ENCODE peak calls at places on chromosomes 7 and 10, in nine cellular contexts. H is GM23248, S is PC-3, G is OCI-LY7, X is GM23338, C is neural progenitor cell, J is MM.1S, T is HCT116, P is SK-N-SH. U is an unnamed sample.

GRCh38 chr10:1420663-1421362 is 316.5 kb downstream of the ADARB2 start:
- DNase-seq in P (peak), T (peak), G (peak), X (peak), J (peak), S (peak), C (peak), H (peak), U (peak)

GRCh38 chr10:77333610-77334340 is 303.8 kb downstream of the KCNMA1 start:
- DNase-seq in X (no peak), J (no peak), H (peak), G (no peak), C (no peak), T (no peak), S (no peak), P (no peak), U (peak)

GRCh38 chr7:26165950-26166680 is 14.1 kb downstream of the NFE2L3 start:
- DNase-seq in G (no peak), S (no peak), J (no peak), X (no peak), H (no peak), P (no peak), T (no peak), C (no peak), U (no peak)

GRCh38 chr10:106615081-106615480 is 549.4 kb downstream of the SORCS1 start:
- DNase-seq in G (no peak), H (peak), P (no peak), T (no peak), X (peak), S (no peak), C (no peak), J (no peak), U (peak)

GRCh38 chr7:100694196-100694745 is at the start of gene GIGYF1:
- DNase-seq in T (no peak), H (peak), G (peak), C (peak), P (peak), S (peak), X (peak), J (peak), U (peak)

GRCh38 chr10:1376384-1376945 is 320.3 kb downstream of the WDR37 start:
- DNase-seq in H (no peak), J (no peak), X (no peak), S (no peak), P (peak), C (no peak), T (no peak), G (no peak), U (no peak)

GRCh38 chr7:2613926-2614613 is 17.7 kb upstream of the TTYH3 start:
- DNase-seq in S (no peak), C (no peak), X (no peak), T (no peak), P (peak), H (peak), G (peak), J (no peak), U (no peak)

GRCh38 chr10:118504044-118504944 is 91.2 kb downstream of the PRLHR start:
- DNase-seq in S (peak), G (no peak), H (peak), P (no peak), T (peak), J (no peak), C (peak), X (peak), U (peak)

GRCh38 chr10:133278577-133279265 is 2.1 kb upstream of the ADAM8 start:
- DNase-seq in J (peak), P (no peak), C (no peak), T (no peak), G (peak), H (no peak), X (no peak), S (peak), U (peak)

GRCh38 chr7:138776156-138776833 is 21.5 kb upstream of the TMEM213 start:
- DNase-seq in H (no peak), C (no peak), X (no peak), G (no peak), S (no peak), P (no peak), T (no peak), J (no peak), U (no peak)

GRCh38 chr10:69404786-69405185 is 11.9 kb downstream of the TACR2 start:
- DNase-seq in X (no peak), P (no peak), T (no peak), G (no peak), S (no peak), C (no peak), J (no peak), H (no peak), U (no peak)

GRCh38 chr10:7264313-7264741 is 146.5 kb downstream of the SFMBT2 start:
- DNase-seq in P (peak), C (peak), X (no peak), H (no peak), J (no peak), S (peak), G (no peak), T (no peak), U (peak)

GRCh38 chr10:46225597-46225996 is 61.2 kb upstream of the ANTXRL start:
- DNase-seq in X (no peak), P (no peak), S (no peak), T (no peak), G (no peak), H (no peak), C (no peak), J (no peak), U (no peak)

GRCh38 chr7:4212376-4212775 is 469.7 kb upstream of the FOXK1 start:
- DNase-seq in T (no peak), J (no peak), P (no peak), S (no peak), G (no peak), C (no peak), H (no peak), X (no peak), U (no peak)

GRCh38 chr7:45681596-45682357 is 107.6 kb downstream of the ADCY1 start:
- DNase-seq in P (no peak), C (no peak), G (no peak), H (no peak), X (no peak), J (no peak), S (no peak), T (no peak), U (no peak)

GRCh38 chr7:157827045-157827862 is 490.4 kb downstream of the DNAJB6 start:
- DNase-seq in H (no peak), S (no peak), P (no peak), X (no peak), C (no peak), G (no peak), T (no peak), J (no peak), U (no peak)

GRCh38 chr10:15169555-15170407 is 1.3 kb upstream of the NMT2 start:
- DNase-seq in X (no peak), H (no peak), J (no peak), G (peak), P (no peak), T (no peak), C (peak), S (no peak), U (no peak)

GRCh38 chr7:26663905-26664673 is 200.3 kb downstream of the SKAP2 start:
- DNase-seq in C (no peak), S (no peak), P (no peak), J (no peak), X (no peak), G (no peak), T (no peak), H (peak), U (no peak)

GRCh38 chr7:134293029-134293740 is 23.5 kb downstream of the SLC35B4 start:
- DNase-seq in J (peak), H (no peak), G (peak), S (no peak), P (no peak), C (no peak), X (no peak), T (no peak), U (peak)

GRCh38 chr10:103575416-103576075 is 82.0 kb downstream of the NEURL1 start:
- DNase-seq in H (no peak), C (no peak), S (peak), G (no peak), J (no peak), P (no peak), T (no peak), X (no peak), U (no peak)

GRCh38 chr7:140031364-140031763 is 31.4 kb downstream of the PARP12 start:
- DNase-seq in J (no peak), T (no peak), X (no peak), S (no peak), C (no peak), H (no peak), G (no peak), P (peak), U (no peak)

GRCh38 chr10:62726142-62726541 is 78.4 kb upstream of the ADO start:
- DNase-seq in X (no peak), T (no peak), H (no peak), P (no peak), G (no peak), J (no peak), C (no peak), S (peak), U (no peak)

GRCh38 chr7:154484406-154484805 is 432.2 kb downstream of the DPP6 start:
- DNase-seq in J (no peak), H (no peak), X (no peak), C (peak), S (no peak), T (no peak), P (peak), G (no peak), U (no peak)

GRCh38 chr7:96388166-96388565 is 66.3 kb upstream of the SLC25A13 start:
- DNase-seq in J (no peak), T (no peak), S (peak), C (no peak), P (no peak), X (no peak), H (peak), G (no peak), U (no peak)

GRCh38 chr10:96376483-96376882 is 17.7 kb upstream of the OPALIN start:
- DNase-seq in X (no peak), S (no peak), P (no peak), T (no peak), C (no peak), G (no peak), H (no peak), J (no peak), U (no peak)

GRCh38 chr10:45080321-45080720 is 79.6 kb downstream of the ZNF22 start:
- DNase-seq in P (no peak), G (no peak), J (no peak), S (no peak), X (no peak), T (no peak), C (no peak), H (no peak), U (no peak)

GRCh38 chr10:30027057-30028005 is 32.1 kb downstream of the JCAD start:
- DNase-seq in C (no peak), G (peak), T (peak), X (peak), P (no peak), J (peak), S (peak), H (no peak), U (no peak)

GRCh38 chr10:38102889-38103288 is 8.8 kb downstream of the ZNF37A start:
- DNase-seq in T (no peak), J (no peak), X (no peak), H (peak), S (no peak), C (no peak), P (no peak), G (peak), U (no peak)

GRCh38 chr7:39622609-39623311 is 612 bp upstream of the RALA start:
- DNase-seq in C (no peak), G (no peak), P (no peak), X (no peak), S (no peak), H (no peak), T (no peak), J (no peak), U (no peak)

GRCh38 chr7:45595809-45596664 is 21.9 kb downstream of the ADCY1 start:
- DNase-seq in H (no peak), C (no peak), P (no peak), J (no peak), S (no peak), X (no peak), T (no peak), G (no peak), U (no peak)

GRCh38 chr10:29586509-29586908 is 48.3 kb downstream of the SVIL start:
- DNase-seq in S (no peak), P (no peak), C (no peak), X (no peak), T (no peak), J (no peak), G (no peak), H (no peak), U (no peak)

GRCh38 chr10:35135861-35136260 is 9.2 kb downstream of the CREM start:
- DNase-seq in H (peak), T (no peak), C (no peak), J (no peak), G (peak), S (no peak), P (no peak), X (no peak), U (no peak)

GRCh38 chr10:37839243-37839642 is 18.2 kb downstream of the ZNF248 start:
- DNase-seq in C (no peak), H (no peak), T (no peak), J (no peak), X (no peak), S (no peak), P (no peak), G (no peak), U (no peak)

GRCh38 chr7:3589756-3590155 is 288.7 kb downstream of the SDK1 start:
- DNase-seq in T (no peak), G (no peak), J (no peak), H (no peak), S (no peak), C (no peak), P (no peak), X (no peak), U (no peak)

GRCh38 chr7:87413951-87414381 is 61.5 kb downstream of the ABCB4 start:
- DNase-seq in S (peak), T (no peak), J (no peak), H (peak), P (peak), G (no peak), X (no peak), C (peak), U (peak)

GRCh38 chr10:69375307-69376151 is 41.2 kb downstream of the TACR2 start:
- DNase-seq in G (no peak), C (peak), X (peak), S (no peak), H (peak), J (no peak), P (no peak), T (no peak), U (no peak)

GRCh38 chr7:25391295-25391861 is 163.1 kb upstream of the NPVF start:
- DNase-seq in G (peak), X (no peak), S (peak), T (peak), H (peak), J (peak), P (peak), C (peak), U (peak)

GRCh38 chr7:117043051-117043546 is 89.8 kb downstream of the ST7 start:
- DNase-seq in P (no peak), S (no peak), C (no peak), X (no peak), G (no peak), T (no peak), H (peak), J (no peak), U (no peak)

GRCh38 chr10:1240341-1240775 is 184.2 kb downstream of the WDR37 start:
- DNase-seq in S (no peak), T (no peak), G (no peak), X (peak), H (no peak), P (peak), C (no peak), J (no peak), U (no peak)

GRCh38 chr7:46772740-46773139 is 809.2 kb downstream of the TNS3 start:
- DNase-seq in S (no peak), X (no peak), G (no peak), C (no peak), J (no peak), P (no peak), T (no peak), H (no peak), U (no peak)
- TF ChIP-seq EZH2phosphoT487 in S (no peak), X (no peak), G (no peak), C (no peak), J (no peak), P (no peak), T (no peak), H (no peak), U (no peak)

DNA sequence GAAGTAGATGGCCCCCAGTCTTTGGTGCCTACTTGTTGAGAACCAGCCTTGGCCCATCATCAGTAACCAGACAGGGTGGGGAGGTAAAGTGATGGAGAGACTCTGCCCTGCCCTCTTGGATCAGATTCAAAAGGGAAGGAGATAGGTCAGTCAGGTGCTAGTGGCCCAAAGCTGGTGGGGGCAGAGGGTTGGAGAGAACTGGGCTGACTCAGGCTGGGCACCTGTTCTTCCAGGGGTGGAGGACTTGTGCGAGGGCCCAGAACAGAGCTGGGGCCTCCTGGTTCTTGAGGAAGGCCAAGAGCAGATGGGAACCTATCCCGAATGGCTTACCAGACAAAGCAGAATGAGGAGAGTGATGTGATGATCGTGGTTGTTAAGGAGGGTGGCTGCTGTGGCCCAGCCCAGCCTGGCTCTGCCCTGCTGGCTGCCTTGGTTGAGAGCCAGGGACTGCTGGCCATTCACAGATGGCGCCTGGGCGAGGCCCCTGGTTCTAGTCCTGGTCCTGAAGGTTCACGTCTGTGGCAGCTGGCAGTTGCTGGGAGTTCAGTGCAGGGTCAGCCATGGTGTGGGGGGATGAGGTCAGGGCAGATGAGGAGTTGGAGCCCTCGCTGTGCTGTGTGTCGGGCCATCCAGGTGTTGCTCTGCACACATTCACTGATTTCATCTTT is 36.6 kb downstream of the PALD1 start:
- DNase-seq in H (no peak), P (no peak), X (no peak), S (no peak), T (no peak), J (no peak), G (no peak), C (no peak), U (no peak)
- H3K4me2 ChIP-seq in H (no peak), P (no peak), X (no peak), S (no peak), T (no peak), J (no peak), G (no peak), C (no peak), U (no peak)

DNA sequence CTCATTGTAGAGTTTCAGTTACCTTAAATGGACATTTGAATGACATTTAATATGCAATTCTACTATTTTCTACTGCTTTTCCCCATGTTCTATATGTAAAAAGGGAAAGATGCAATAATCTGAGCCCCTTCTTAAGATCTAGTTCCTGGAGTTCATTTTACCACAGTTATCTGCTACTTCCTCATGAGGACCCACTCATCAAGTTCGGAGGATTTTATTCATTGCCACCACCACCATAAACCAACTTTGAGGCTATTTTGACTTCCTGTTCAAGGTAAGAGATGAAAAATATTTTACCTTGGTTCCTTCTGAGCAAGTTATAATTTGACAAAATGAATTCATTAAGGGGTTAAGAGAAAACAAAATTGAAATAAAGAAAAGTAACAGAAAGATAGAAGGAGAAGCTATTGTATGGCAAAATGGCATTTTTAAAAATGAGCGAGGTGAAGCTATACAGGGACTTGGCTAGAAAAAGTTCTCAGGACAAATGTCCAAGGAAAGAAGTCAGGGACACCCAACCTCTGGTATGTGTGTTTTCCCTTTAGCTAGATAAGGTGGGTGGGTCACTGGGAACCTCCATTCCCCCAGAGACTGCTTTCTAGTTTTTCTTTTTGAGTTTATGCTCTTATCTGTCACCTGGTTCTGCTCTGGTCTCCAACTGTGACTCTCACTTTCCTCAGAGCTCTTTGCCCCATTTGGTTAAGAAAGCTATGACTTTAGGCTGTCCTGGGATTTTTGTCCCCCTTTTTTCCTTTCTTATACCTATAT is 14.9 kb upstream of the FAM3C start:
- DNase-seq in H (no peak), C (no peak), G (no peak), T (no peak), J (no peak), X (no peak), S (no peak), P (no peak), U (no peak)
- H3K27ac ChIP-seq in H (no peak), C (no peak), G (no peak), T (no peak), J (no peak), X (no peak), S (no peak), P (no peak), U (no peak)

DNA sequence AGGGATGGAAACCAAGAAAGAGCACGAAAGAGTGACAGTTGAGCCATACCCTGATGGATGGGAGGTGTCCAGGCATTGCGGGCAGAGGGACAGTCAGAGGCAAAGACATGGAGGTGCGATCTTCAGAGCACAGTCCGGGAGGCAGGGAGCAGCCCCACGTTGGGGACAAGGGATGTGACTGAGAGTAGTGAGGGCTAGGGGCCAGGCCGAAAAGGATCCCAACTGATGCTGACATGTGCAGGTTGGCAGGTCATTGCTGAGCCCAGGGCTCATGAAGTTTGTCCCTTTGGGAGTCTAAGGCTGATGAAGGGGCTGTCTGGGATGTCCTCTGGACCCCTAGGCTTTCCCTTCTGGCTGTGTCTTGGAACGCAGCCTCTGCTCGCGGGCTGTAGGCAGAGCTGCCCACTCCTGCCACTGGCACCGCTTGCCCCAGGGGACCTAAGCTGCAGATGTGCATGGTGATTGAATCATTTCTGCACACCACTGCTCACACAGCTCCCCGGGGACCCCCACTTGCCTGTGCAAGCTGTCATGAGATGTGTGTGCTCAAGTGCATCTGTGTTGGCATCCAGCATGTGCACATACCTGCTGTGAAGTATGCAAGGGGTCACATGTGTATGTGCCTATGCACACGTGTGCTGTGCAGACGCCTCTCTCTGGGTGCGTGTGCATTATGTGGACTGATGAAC is 125.1 kb downstream of the ZMIZ1 start:
- DNase-seq in G (peak), J (no peak), H (no peak), X (no peak), C (no peak), S (no peak), T (no peak), P (no peak), U (no peak)
- TF ChIP-seq EZH2phosphoT487 in G (no peak), J (no peak), H (no peak), X (no peak), C (no peak), S (no peak), T (no peak), P (no peak), U (no peak)